ENCODE peak calls at places on chromosomes 13 and 19, in five cellular contexts. D is neuronal stem cell, A is H1, T is mesenchymal stem cell, C is H9. Q is an unnamed sample.

GRCh38 chr13:25153736-25154135 is 18.4 kb downstream of the AMER2 start:
- DNase-seq in D (no peak), C (no peak), A (no peak), T (no peak), Q (no peak)

GRCh38 chr19:2034729-2035589 is 16.1 kb downstream of the MKNK2 start:
- DNase-seq in A (peak; percentile 85), C (peak; percentile 98), D (no peak), T (peak; percentile 28), Q (peak; percentile 44)

GRCh38 chr13:51148952-51149573 is 38.0 kb upstream of the C13orf42 start:
- DNase-seq in D (peak; percentile 51), A (peak; percentile 66), C (peak; percentile 86), T (peak; percentile 54), Q (no peak)

GRCh38 chr19:46513461-46514236 is 18.0 kb upstream of the PNMA8B start:
- DNase-seq in T (peak; percentile 78), C (peak; percentile 89), D (peak; percentile 83), A (peak; percentile 65), Q (peak; percentile 69)

GRCh38 chr19:21135433-21135832 is 6.4 kb upstream of the ZNF431 start:
- DNase-seq in A (no peak), D (no peak), C (no peak), T (no peak), Q (no peak)

GRCh38 chr13:74306496-74306895 is 172.3 kb upstream of the KLF12 start:
- DNase-seq in T (peak; percentile 36), A (no peak), C (no peak), D (no peak), Q (no peak)

GRCh38 chr13:79307866-79308298 is 98.2 kb downstream of the RBM26 start:
- DNase-seq in D (no peak), C (peak; percentile 31), A (no peak), T (no peak), Q (no peak)

GRCh38 chr13:49652691-49653305 is 24.5 kb downstream of the ARL11 start:
- DNase-seq in A (no peak), T (peak; percentile 54), C (peak; percentile 70), D (peak; percentile 36), Q (peak; percentile 14)

GRCh38 chr19:4732680-4733114 is 9.1 kb upstream of the DPP9 start:
- DNase-seq in D (peak; percentile 59), A (no peak), T (peak; percentile 67), C (peak; percentile 82), Q (peak; percentile 36)

GRCh38 chr19:8302357-8302691 is 5.8 kb downstream of the CD320 start:
- DNase-seq in D (no peak), C (no peak), A (no peak), T (no peak), Q (no peak)

GRCh38 chr19:18961767-18962423 is 20.9 kb upstream of the HOMER3 start:
- DNase-seq in D (peak; percentile 29), A (peak; percentile 78), C (peak; percentile 99), T (no peak), Q (peak; percentile 38)
- H2BK12ac ChIP-seq in D (no peak overlapping the region), A (peak overlapping the region; percentile 39), C (no peak overlapping the region), T (no peak overlapping the region), Q (no peak overlapping the region)

DNA sequence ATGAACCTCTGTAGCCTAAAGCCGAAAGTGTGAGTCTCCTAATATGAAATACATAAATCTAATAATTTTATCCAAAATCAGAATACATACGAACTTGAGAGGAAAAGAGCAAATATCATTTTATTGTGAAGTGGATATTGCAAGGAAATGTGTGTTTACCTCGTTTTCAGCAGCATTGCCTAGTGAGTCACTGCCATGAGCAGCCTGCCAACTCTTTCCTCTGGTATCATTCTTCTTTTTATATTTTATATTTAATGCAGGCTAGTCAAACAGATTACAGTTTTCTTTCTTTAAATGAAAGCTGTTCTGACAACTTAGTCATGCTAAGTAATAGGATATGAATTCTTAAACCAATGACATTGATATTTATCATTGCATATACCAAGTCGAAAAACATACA is 44.2 kb downstream of the EDNRB start:
- DNase-seq in A (no peak), T (no peak), C (no peak), D (no peak), Q (no peak)
- H2BK12ac ChIP-seq in A (no peak overlapping the region), T (no peak overlapping the region), C (no peak overlapping the region), D (no peak overlapping the region), Q (no peak overlapping the region)

GRCh38 chr13:99686157-99686572 is 184.9 kb downstream of the TM9SF2 start:
- DNase-seq in D (no peak), T (peak; percentile 9), C (peak; percentile 71), A (no peak), Q (peak; percentile 35)

GRCh38 chr13:99689955-99690354 is 188.7 kb downstream of the TM9SF2 start:
- DNase-seq in C (peak; percentile 61), D (no peak), T (no peak), A (no peak), Q (no peak)

GRCh38 chr13:99686944-99687382 is 185.7 kb downstream of the TM9SF2 start:
- DNase-seq in T (no peak), D (no peak), C (peak; percentile 96), A (peak; percentile 84), Q (no peak)

GRCh38 chr13:99688776-99689175 is 187.5 kb downstream of the TM9SF2 start:
- DNase-seq in T (no peak), C (no peak), D (no peak), A (no peak), Q (no peak)

DNA sequence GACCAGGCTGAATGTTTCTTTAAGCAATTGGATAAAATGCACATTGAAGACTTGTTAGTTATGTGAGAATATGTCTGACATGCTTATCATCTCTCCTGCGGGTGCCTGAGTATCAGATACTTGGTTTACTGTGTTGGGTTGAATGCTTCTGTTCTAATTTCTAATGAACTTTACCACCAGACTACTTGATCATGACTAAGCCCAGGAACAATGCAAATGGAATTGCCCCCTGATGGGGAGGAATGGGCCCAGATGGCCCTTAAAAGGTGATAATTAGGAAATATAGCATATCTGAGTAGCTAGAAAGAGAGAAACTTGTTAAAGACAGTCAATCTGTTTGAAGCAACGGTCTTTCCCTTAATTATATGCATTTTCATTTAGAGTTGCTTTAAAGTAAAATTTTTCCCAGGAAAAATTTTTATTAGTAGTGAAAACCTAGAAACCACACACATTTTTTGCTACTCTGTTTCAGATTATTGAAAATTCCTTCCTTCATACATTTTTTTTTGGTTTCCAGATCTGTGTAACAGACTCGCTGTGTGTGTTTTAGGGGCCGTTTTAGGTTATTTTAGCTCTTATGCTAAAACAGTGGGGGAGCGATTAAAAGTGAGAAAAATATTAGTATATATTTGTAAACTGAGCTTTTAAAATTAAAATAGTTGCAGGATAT is 186.6 kb downstream of the TM9SF2 start:
- DNase-seq in A (peak; percentile 85), D (peak; percentile 64), T (no peak), C (peak; percentile 79), Q (no peak)
- H2BK12ac ChIP-seq in A (peak overlapping the region; percentile 54), D (no peak overlapping the region), T (no peak overlapping the region), C (no peak overlapping the region), Q (no peak overlapping the region)

GRCh38 chr19:56092685-56093631 is 28.1 kb downstream of the ZNF787 start:
- DNase-seq in C (no peak), A (no peak), D (no peak), T (no peak), Q (no peak)
- H2BK12ac ChIP-seq in C (no peak overlapping the region), A (no peak overlapping the region), D (no peak overlapping the region), T (no peak overlapping the region), Q (no peak overlapping the region)

GRCh38 chr19:38289955-38290354 is 14.1 kb upstream of the C19orf33 start:
- DNase-seq in C (no peak), A (no peak), T (no peak), D (no peak), Q (no peak)

GRCh38 chr19:38294090-38294489 is 10.0 kb upstream of the C19orf33 start:
- DNase-seq in D (no peak), T (no peak), A (no peak), C (no peak), Q (no peak)

GRCh38 chr19:38293281-38293680 is 10.8 kb upstream of the C19orf33 start:
- DNase-seq in A (no peak), T (no peak), C (no peak), D (no peak), Q (no peak)

GRCh38 chr19:38290631-38291147 is 13.4 kb upstream of the C19orf33 start:
- DNase-seq in C (no peak), T (peak; percentile 95), A (no peak), D (no peak), Q (no peak)

GRCh38 chr19:38291855-38292254 is 12.2 kb upstream of the C19orf33 start:
- DNase-seq in A (no peak), C (no peak), T (no peak), D (no peak), Q (no peak)
- H2BK12ac ChIP-seq in A (no peak overlapping the region), C (no peak overlapping the region), T (no peak overlapping the region), D (no peak overlapping the region), Q (no peak overlapping the region)

GRCh38 chr19:887072-887471 is 5.9 kb downstream of the MED16 start:
- DNase-seq in C (no peak), T (peak; percentile 76), D (no peak), A (no peak), Q (no peak)

GRCh38 chr19:885536-886224 is 7.3 kb downstream of the MED16 start:
- DNase-seq in T (no peak), C (no peak), A (no peak), D (no peak), Q (peak; percentile 34)

GRCh38 chr19:888615-889385 is 4.2 kb downstream of the MED16 start:
- DNase-seq in C (no peak), A (no peak), D (no peak), T (no peak), Q (no peak)

GRCh38 chr19:889662-890295 is 3.2 kb downstream of the MED16 start:
- DNase-seq in C (no peak), A (no peak), T (no peak), D (no peak), Q (peak; percentile 52)

DNA sequence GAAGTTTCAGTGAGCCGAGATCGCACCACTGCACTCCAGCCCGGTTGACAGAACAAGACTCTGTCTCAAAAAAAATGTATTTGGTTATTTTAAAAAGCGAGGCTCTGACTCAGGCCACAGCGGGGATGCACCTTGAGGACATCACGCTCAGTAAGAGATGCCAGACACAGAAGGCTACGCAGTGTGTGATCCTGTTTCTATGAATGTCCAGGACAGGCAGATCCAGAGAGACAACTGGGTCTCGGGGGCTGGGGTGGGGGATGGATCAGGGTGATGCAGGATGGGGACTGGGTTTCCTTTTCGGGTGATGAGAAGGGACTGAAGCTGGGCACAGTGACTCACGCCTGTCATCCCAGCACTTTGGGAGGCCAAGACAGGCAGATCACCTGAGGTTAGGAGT is 5.4 kb downstream of the MED16 start:
- DNase-seq in T (no peak), C (no peak), D (no peak), A (no peak), Q (no peak)
- H2BK12ac ChIP-seq in T (no peak overlapping the region), C (no peak overlapping the region), D (no peak overlapping the region), A (no peak overlapping the region), Q (no peak overlapping the region)

GRCh38 chr19:37654525-37654832 is 786 bp downstream of the ZFP30 start:
- DNase-seq in A (no peak), C (no peak), T (peak; percentile 50), D (no peak), Q (peak; percentile 8)
- H2BK12ac ChIP-seq in A (no peak overlapping the region), C (no peak overlapping the region), T (no peak overlapping the region), D (no peak overlapping the region), Q (no peak overlapping the region)

DNA sequence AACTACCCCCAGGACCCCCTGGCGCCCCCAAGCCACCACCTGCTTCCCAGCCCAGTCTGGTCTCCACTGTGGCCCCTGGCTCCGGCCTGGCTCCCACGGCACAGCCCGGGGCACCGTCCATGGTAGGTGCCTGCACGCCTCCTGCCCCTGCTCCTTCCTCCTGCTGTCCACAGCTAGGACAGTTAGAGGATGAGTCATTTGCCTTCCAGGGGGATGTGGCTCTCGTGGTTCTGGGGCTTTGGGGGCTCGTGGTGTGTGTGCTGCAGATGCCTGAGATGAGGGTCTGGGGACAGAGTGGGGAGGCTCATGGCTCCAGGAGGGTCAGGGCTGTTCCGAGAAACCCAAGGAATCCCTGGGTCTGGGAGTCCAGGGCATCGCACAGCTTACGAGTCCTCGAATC is 12.7 kb downstream of the MED25 start:
- DNase-seq in D (no peak), C (no peak), T (no peak), A (no peak), Q (no peak)
- H2BK12ac ChIP-seq in D (no peak overlapping the region), C (no peak overlapping the region), T (no peak overlapping the region), A (no peak overlapping the region), Q (no peak overlapping the region)

Q was measured in trophoblast cell.